ENCODE peak calls at places on chromosome 6, in nine cellular contexts. F is heart left ventricle; P is osteocyte; T is Daoy; O is nephron progenitor cell; A is lower lobe of right lung; H is COR-L47; I is naive thymus-derived CD8-positive, alpha-beta T cell; N is activated T-cell treated with anti-CD3 and anti-CD28 coated beads for 1 hour. G is an unnamed sample.

GRCh38 chr6:32763417-32763816 is at the start of gene HLA-DQB2:
- DNase-seq in F (no peak), O (no peak), I (no peak), N (no peak), P (no peak), T (no peak), H (no peak), A (no peak), G (no peak)

GRCh38 chr6:44051516-44051915 is 75.7 kb downstream of the MRPL14 start:
- DNase-seq in A (peak), F (peak), O (no peak), H (no peak), I (no peak), N (no peak), T (peak), P (no peak), G (no peak)

GRCh38 chr6:104940881-104941693 is 15.8 kb upstream of the LIN28B start:
- DNase-seq in P (no peak), H (no peak), A (peak), I (no peak), O (peak), T (no peak), N (no peak), F (no peak), G (no peak)

GRCh38 chr6:166032366-166033171 is 135.1 kb downstream of the TBXT start:
- DNase-seq in T (peak), A (no peak), N (no peak), F (peak), P (peak), I (no peak), H (no peak), O (no peak), G (no peak)

GRCh38 chr6:155832596-155832995 is 377.0 kb upstream of the NOX3 start:
- DNase-seq in I (no peak), F (no peak), N (no peak), O (no peak), H (no peak), A (no peak), T (peak), P (no peak), G (no peak)

GRCh38 chr6:85641522-85641915 is 1.2 kb downstream of the SYNCRIP start:
- DNase-seq in I (no peak), P (no peak), O (no peak), T (peak), N (no peak), H (no peak), F (no peak), A (no peak), G (no peak)

GRCh38 chr6:151179321-151179720 is 60.4 kb upstream of the AKAP12 start:
- DNase-seq in O (no peak), H (no peak), A (no peak), P (no peak), T (peak), F (no peak), I (no peak), N (no peak), G (no peak)

GRCh38 chr6:73375216-73375615 is 5.5 kb upstream of the OOEP start:
- DNase-seq in O (no peak), I (no peak), N (no peak), P (no peak), A (no peak), T (no peak), F (no peak), H (no peak), G (no peak)

GRCh38 chr6:116801971-116802370 is 26.9 kb downstream of the GPRC6A start:
- DNase-seq in A (no peak), P (no peak), H (no peak), I (no peak), F (no peak), O (no peak), T (no peak), N (no peak), G (no peak)

GRCh38 chr6:119119989-119120388 is 41.5 kb upstream of the FAM184A start:
- DNase-seq in I (no peak), F (no peak), O (no peak), N (no peak), T (peak), P (no peak), A (no peak), H (no peak), G (no peak)

GRCh38 chr6:75268121-75268987 is 16.2 kb downstream of the TMEM30A start:
- DNase-seq in O (no peak), N (no peak), H (no peak), T (peak), I (no peak), F (no peak), A (no peak), P (no peak), G (no peak)

GRCh38 chr6:44416103-44416502 is 28.6 kb downstream of the CDC5L start:
- DNase-seq in I (no peak), P (no peak), F (no peak), A (no peak), N (no peak), O (no peak), T (peak), H (no peak), G (no peak)

GRCh38 chr6:126337323-126337722 is 2.6 kb upstream of the CENPW start:
- DNase-seq in H (no peak), P (no peak), I (no peak), F (no peak), N (no peak), A (no peak), T (no peak), O (no peak), G (no peak)

GRCh38 chr6:151916680-151917164 is 109.2 kb downstream of the ESR1 start:
- DNase-seq in A (no peak), F (no peak), P (no peak), I (no peak), O (no peak), N (no peak), T (peak), H (no peak), G (no peak)

GRCh38 chr6:149488815-149489214 is 4.0 kb upstream of the ZC3H12D start:
- DNase-seq in I (no peak), O (no peak), F (no peak), T (no peak), H (no peak), A (no peak), N (no peak), P (no peak), G (no peak)

GRCh38 chr6:25061289-25061945 is 125.7 kb upstream of the RIPOR2 start:
- DNase-seq in O (no peak), H (no peak), N (no peak), T (no peak), P (no peak), A (no peak), F (peak), I (no peak), G (no peak)

GRCh38 chr6:16482702-16483314 is 244.4 kb downstream of the GMPR start:
- DNase-seq in T (no peak), N (no peak), I (no peak), P (no peak), H (no peak), F (no peak), A (no peak), O (no peak), G (no peak)

GRCh38 chr6:117264487-117265424 is 602 bp upstream of the VGLL2 start:
- DNase-seq in O (no peak), P (no peak), A (no peak), H (no peak), N (no peak), T (peak), I (no peak), F (no peak), G (no peak)

GRCh38 chr6:43770417-43771209 is 602 bp downstream of the VEGFA start:
- DNase-seq in F (peak), H (no peak), O (peak), A (peak), P (no peak), N (no peak), I (no peak), T (peak), G (no peak)

GRCh38 chr6:154909821-154910220 is 85.3 kb upstream of the TIAM2 start:
- DNase-seq in N (no peak), O (no peak), T (no peak), F (no peak), H (no peak), P (no peak), I (no peak), A (no peak), G (no peak)

GRCh38 chr6:105449756-105450390 is 47.0 kb upstream of the PREP start:
- DNase-seq in O (no peak), A (no peak), P (no peak), N (no peak), I (no peak), T (no peak), H (no peak), F (no peak), G (no peak)

GRCh38 chr6:149228276-149228962 is 89.1 kb upstream of the TAB2 start:
- DNase-seq in H (no peak), T (no peak), O (no peak), P (no peak), A (no peak), N (no peak), I (no peak), F (no peak), G (no peak)

GRCh38 chr6:151835396-151835795 is 27.9 kb downstream of the ESR1 start:
- DNase-seq in H (no peak), T (no peak), F (no peak), N (no peak), I (no peak), O (no peak), A (no peak), P (no peak), G (no peak)

GRCh38 chr6:127518212-127518709 is 874 bp downstream of the MTCL3 start:
- DNase-seq in I (no peak), O (no peak), P (no peak), N (no peak), A (no peak), T (peak), H (peak), F (no peak), G (no peak)

GRCh38 chr6:160461641-160462040 is 113.5 kb downstream of the SLC22A3 start:
- DNase-seq in N (no peak), O (no peak), F (no peak), P (no peak), T (no peak), A (no peak), H (no peak), I (no peak), G (no peak)

GRCh38 chr6:36907781-36908180 is 22.0 kb downstream of the C6orf89 start:
- DNase-seq in O (no peak), F (peak), T (peak), H (no peak), A (no peak), N (no peak), I (no peak), P (no peak), G (no peak)

GRCh38 chr6:111530777-111531176 is 47.8 kb upstream of the REV3L start:
- DNase-seq in O (no peak), N (no peak), H (no peak), A (no peak), F (no peak), P (no peak), I (no peak), T (no peak), G (no peak)

GRCh38 chr6:107179004-107179403 is 63.7 kb upstream of the BEND3 start:
- DNase-seq in H (no peak), T (peak), P (peak), O (no peak), I (no peak), F (no peak), A (no peak), N (no peak), G (no peak)

GRCh38 chr6:52317841-52318581 is 33.5 kb upstream of the MCM3 start:
- DNase-seq in H (no peak), N (no peak), F (no peak), A (no peak), I (no peak), O (no peak), P (no peak), T (peak), G (no peak)

GRCh38 chr6:43020847-43021246 is 576 bp upstream of the RRP36 start:
- DNase-seq in F (no peak), A (no peak), I (no peak), T (peak), N (no peak), O (peak), H (no peak), P (no peak), G (no peak)